ENCODE peak calls at places on chromosomes 16 and 17, in seven cellular contexts. J is upper lobe of left lung; N is endodermal cell; W is tibial nerve; I is psoas muscle; A is CD8-positive, alpha-beta memory T cell; D is ovary. K is an unnamed sample.

GRCh38 chr17:68377771-68378201 is 79.5 kb downstream of the WIPI1 start:
- DNase-seq in I (no peak), W (no peak), N (no peak), J (peak; percentile 48), D (no peak), A (no peak), K (no peak)

GRCh38 chr17:79360196-79360595 is 250.7 kb downstream of the RBFOX3 start:
- DNase-seq in J (peak; percentile 66), I (peak; percentile 26), D (no peak), N (no peak), W (no peak), A (no peak), K (no peak)

GRCh38 chr17:83155128-83156081 is 76.0 kb downstream of the METRNL start:
- DNase-seq in D (no peak), W (peak; percentile 69), N (peak; percentile 54), A (no peak), J (peak; percentile 85), I (peak; percentile 64), K (no peak)

GRCh38 chr17:78822552-78822951 is 18.1 kb downstream of the USP36 start:
- DNase-seq in J (no peak), I (peak; percentile 51), D (no peak), W (no peak), N (no peak), A (no peak), K (no peak)

GRCh38 chr16:24971718-24972117 is 43.5 kb downstream of the ARHGAP17 start:
- DNase-seq in A (no peak), I (no peak), J (no peak), N (no peak), D (no peak), W (no peak), K (no peak)

GRCh38 chr16:53912155-53912554 is 208.2 kb downstream of the FTO start:
- DNase-seq in W (no peak), D (no peak), N (no peak), A (peak; percentile 16), J (no peak), I (no peak), K (no peak)

GRCh38 chr16:49876716-49877129 is 20.8 kb upstream of the ZNF423 start:
- DNase-seq in N (peak; percentile 97), W (no peak), J (peak; percentile 95), I (peak; percentile 84), D (peak; percentile 76), A (no peak), K (no peak)

GRCh38 chr16:85865-86264 is 7.8 kb downstream of the MPG start:
- DNase-seq in D (no peak), N (no peak), W (no peak), I (no peak), A (no peak), J (peak; percentile 30), K (no peak)

GRCh38 chr16:10581507-10581906 is 1.1 kb upstream of the EMP2 start:
- DNase-seq in J (no peak), W (no peak), A (no peak), I (no peak), D (no peak), N (no peak), K (no peak)

GRCh38 chr16:56362706-56363105 is 62.6 kb downstream of the AMFR start:
- DNase-seq in N (no peak), W (no peak), D (peak; percentile 18), J (peak; percentile 63), I (no peak), A (no peak), K (no peak)

GRCh38 chr17:75344664-75345063 is 55.4 kb upstream of the SLC25A19 start:
- DNase-seq in J (no peak), D (no peak), A (no peak), I (no peak), N (peak; percentile 81), W (no peak), K (no peak)

GRCh38 chr17:33560165-33560564 is 267.1 kb upstream of the ASIC2 start:
- DNase-seq in J (no peak), I (no peak), N (no peak), A (no peak), W (no peak), D (no peak), K (no peak)

GRCh38 chr17:62692721-62693431 is 65.4 kb downstream of the MRC2 start:
- DNase-seq in N (peak; percentile 93), I (peak; percentile 64), J (no peak), W (no peak), D (no peak), A (no peak), K (no peak)

GRCh38 chr16:68452176-68452575 is 3.9 kb upstream of the SMPD3 start:
- DNase-seq in A (no peak), I (no peak), W (no peak), N (no peak), D (no peak), J (no peak), K (no peak)

GRCh38 chr17:57986841-57987581 is 1.0 kb downstream of the VEZF1 start:
- DNase-seq in I (peak; percentile 66), A (peak; percentile 32), N (peak; percentile 85), J (peak; percentile 89), W (no peak), D (peak; percentile 70), K (no peak)

GRCh38 chr17:9271989-9272388 is 250.7 kb downstream of the NTN1 start:
- DNase-seq in A (no peak), I (no peak), J (no peak), D (no peak), W (no peak), N (peak; percentile 55), K (no peak)

GRCh38 chr16:86969716-86970115 is 347.5 kb downstream of the C16orf95 start:
- DNase-seq in N (no peak), J (no peak), W (no peak), A (no peak), D (no peak), I (no peak), K (no peak)

GRCh38 chr16:11955713-11956123 is 9.3 kb upstream of the TNFRSF17 start:
- DNase-seq in W (no peak), J (no peak), A (no peak), D (no peak), N (no peak), I (no peak), K (no peak)

GRCh38 chr16:56608043-56608875 is at the start of gene MT2A:
- DNase-seq in W (peak; percentile 90), A (peak; percentile 78), J (peak; percentile 98), N (peak; percentile 93), D (peak; percentile 90), I (peak; percentile 97), K (peak; percentile 62)

GRCh38 chr17:63989622-63990345 is 8.4 kb upstream of the PRR29 start:
- DNase-seq in I (no peak), J (no peak), W (no peak), N (no peak), A (no peak), D (no peak), K (no peak)

GRCh38 chr17:38357488-38358123 is 6.0 kb downstream of the SOCS7 start:
- DNase-seq in A (no peak), N (no peak), D (no peak), J (no peak), W (no peak), I (no peak), K (no peak)

GRCh38 chr16:75241955-75242354 is 9.5 kb downstream of the BCAR1 start:
- DNase-seq in D (peak; percentile 25), W (no peak), I (no peak), N (no peak), A (no peak), J (no peak), K (no peak)

GRCh38 chr16:75244844-75245758 is 6.3 kb downstream of the BCAR1 start:
- DNase-seq in W (no peak), J (peak; percentile 91), N (peak; percentile 95), I (peak; percentile 96), A (no peak), D (peak; percentile 83), K (no peak)

GRCh38 chr16:75241412-75241811 is 10.0 kb downstream of the BCAR1 start:
- DNase-seq in D (peak; percentile 29), A (no peak), W (no peak), J (no peak), I (peak; percentile 50), N (no peak), K (no peak)

GRCh38 chr16:75244225-75244792 is 7.1 kb downstream of the BCAR1 start:
- DNase-seq in D (peak; percentile 61), I (no peak), W (peak; percentile 47), N (no peak), J (no peak), A (no peak), K (no peak)

GRCh38 chr16:75243667-75244224 is 7.7 kb downstream of the BCAR1 start:
- DNase-seq in I (no peak), N (no peak), J (peak; percentile 81), A (no peak), D (peak; percentile 40), W (no peak), K (no peak)
- H3K4me1 ChIP-seq in I (peaks cover 93% of the 10 kb centered on the region), N (peaks cover 7% of the 10 kb centered on the region), J (peaks cover 70% of the 10 kb centered on the region), A (no peaks in the 10 kb centered on the region), D (peaks cover 31% of the 10 kb centered on the region), W (peaks cover 71% of the 10 kb centered on the region), K (peaks cover 65% of the 10 kb centered on the region)

GRCh38 chr16:21214086-21214485 is 2.7 kb upstream of the ZP2 start:
- DNase-seq in I (no peak), D (no peak), N (no peak), J (no peak), W (no peak), A (no peak), K (no peak)
- H3K27ac ChIP-seq in I (no peak overlapping the region), D (no peak overlapping the region), N (no peak overlapping the region), J (no peak overlapping the region), W (no peak overlapping the region), A (no peak overlapping the region), K (no peak overlapping the region)

DNA sequence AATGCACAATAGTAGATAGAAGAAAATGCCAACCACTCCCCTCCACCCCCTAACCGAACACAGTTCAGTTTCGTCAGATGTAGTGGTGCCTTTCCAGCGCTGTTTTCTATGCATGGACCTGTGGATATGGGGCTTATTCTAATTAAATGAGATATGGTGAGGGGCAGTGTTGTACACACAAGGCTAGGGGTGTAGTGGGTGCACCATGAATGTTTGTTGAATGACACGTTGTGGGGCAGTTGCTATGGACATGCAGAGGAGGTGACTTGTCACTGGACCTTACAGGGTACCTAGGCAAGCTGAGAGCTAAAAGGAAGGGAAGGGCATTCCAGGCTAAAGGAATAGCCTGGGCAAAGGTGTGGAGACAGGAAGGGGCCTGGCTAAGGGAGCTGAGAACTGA is 3.4 kb downstream of the PDK2 start:
- DNase-seq in A (no peak), D (no peak), I (no peak), N (no peak), W (no peak), J (no peak), K (no peak)
- H3K4me1 ChIP-seq in A (peaks cover 17% of the 10 kb centered on the region), D (peaks cover 21% of the 10 kb centered on the region), I (peaks cover 82% of the 10 kb centered on the region), N (peaks cover 7% of the 10 kb centered on the region), W (peaks cover 57% of the 10 kb centered on the region), J (peaks cover 36% of the 10 kb centered on the region), K (peaks cover 32% of the 10 kb centered on the region)

GRCh38 chr17:17056167-17056562 is 13.9 kb downstream of the MPRIP start:
- DNase-seq in A (no peak), N (no peak), D (no peak), J (no peak), I (no peak), W (no peak), K (no peak)

GRCh38 chr17:17057057-17057551 is 14.8 kb downstream of the MPRIP start:
- DNase-seq in N (peak; percentile 43), W (no peak), A (no peak), I (no peak), J (no peak), D (no peak), K (no peak)

GRCh38 chr17:17060001-17060929 is 18.0 kb downstream of the MPRIP start:
- DNase-seq in I (no peak), J (peak; percentile 39), N (peak; percentile 45), D (no peak), W (no peak), A (no peak), K (no peak)

GRCh38 chr17:17059301-17059890 is 17.1 kb downstream of the MPRIP start:
- DNase-seq in W (no peak), I (no peak), A (no peak), N (peak; percentile 42), D (no peak), J (peak; percentile 47), K (no peak)

GRCh38 chr17:17058304-17058703 is 16.0 kb downstream of the MPRIP start:
- DNase-seq in W (no peak), J (no peak), I (no peak), A (no peak), N (peak; percentile 33), D (no peak), K (no peak)
- H3K27ac ChIP-seq in W (no peak overlapping the region), J (no peak overlapping the region), I (peak overlapping the region; percentile 96), A (no peak overlapping the region), N (no peak overlapping the region), D (no peak overlapping the region), K (no peak overlapping the region)

K was measured in esophagus squamous epithelium.